ENCODE peak calls at places on chromosomes 3 and 15, in four cellular contexts. One of them, this sample, is unnamed.

GRCh38 chr3:167304077-167304476 is 76.0 kb downstream of the ZBBX start:
- DNase-seq in T-helper 9 cell: no peak
- DNase-seq in mesothelial cell of epicardium: no peak
- DNase-seq in substantia nigra: no peak
- DNase-seq in this sample: no peak

GRCh38 chr3:93843981-93844380 is 129.7 kb downstream of the PROS1 start:
- DNase-seq in T-helper 9 cell: no peak
- DNase-seq in mesothelial cell of epicardium: no peak
- DNase-seq in substantia nigra: no peak
- DNase-seq in this sample: no peak

GRCh38 chr15:71826196-71826595 is 15.8 kb downstream of the NR2E3 start:
- DNase-seq in T-helper 9 cell: no peak
- DNase-seq in mesothelial cell of epicardium: no peak
- DNase-seq in substantia nigra: no peak
- DNase-seq in this sample: no peak

GRCh38 chr3:5250467-5251195 is 63.1 kb downstream of the EDEM1 start:
- DNase-seq in T-helper 9 cell: no peak
- DNase-seq in mesothelial cell of epicardium: no peak
- DNase-seq in substantia nigra: no peak
- DNase-seq in this sample: no peak

GRCh38 chr3:81245043-81245442 is 516.4 kb downstream of the GBE1 start:
- DNase-seq in T-helper 9 cell: no peak
- DNase-seq in mesothelial cell of epicardium: no peak
- DNase-seq in substantia nigra: no peak
- DNase-seq in this sample: no peak

GRCh38 chr3:106740116-106740515 is 637.1 kb upstream of the CCDC54 start:
- DNase-seq in T-helper 9 cell: no peak
- DNase-seq in mesothelial cell of epicardium: no peak
- DNase-seq in substantia nigra: no peak
- DNase-seq in this sample: no peak

GRCh38 chr3:77935418-77935817 is 895.5 kb downstream of the ROBO2 start:
- DNase-seq in T-helper 9 cell: no peak
- DNase-seq in mesothelial cell of epicardium: no peak
- DNase-seq in substantia nigra: no peak
- DNase-seq in this sample: no peak

GRCh38 chr3:185896565-185896964 is 41.2 kb downstream of the TRA2B start:
- DNase-seq in T-helper 9 cell: no peak
- DNase-seq in mesothelial cell of epicardium: no peak
- DNase-seq in substantia nigra: no peak
- DNase-seq in this sample: no peak

This sample was measured in naive thymus-derived CD8-positive, alpha-beta T cell.